ENCODE peak calls at places on chromosomes 4 and X, in eight cellular contexts. B is fibroblast of lung, V is lung microvascular endothelial cell, I is H9, H is mucosa of gallbladder, C is heart left ventricle, D is lower leg skin, M is GM23338. A is an unnamed sample.

GRCh38 chr4:75741027-75741426 is 16.6 kb downstream of the USO1 start:
- DNase-seq in H (no peak), V (no peak), D (no peak), M (no peak), B (no peak), C (no peak), I (no peak), A (no peak)

GRCh38 chr4:155950461-155950860 is 3.2 kb downstream of the CTSO start:
- DNase-seq in D (no peak), V (no peak), M (peak), H (no peak), I (no peak), B (no peak), C (no peak), A (no peak)

GRCh38 chrX:73524906-73525305 is 38.1 kb upstream of the CHIC1 start:
- DNase-seq in V (no peak), I (no peak), M (no peak), B (no peak), H (no peak), C (no peak), D (no peak), A (no peak)

GRCh38 chrX:41273638-41274037 is 60.3 kb upstream of the DDX3X start:
- DNase-seq in M (no peak), H (no peak), V (no peak), D (no peak), B (peak), I (no peak), C (no peak), A (no peak)

GRCh38 chr4:7941111-7942018 is 1.7 kb upstream of the AFAP1 start:
- DNase-seq in M (peak), C (no peak), H (no peak), V (no peak), I (peak), B (no peak), D (peak), A (no peak)

GRCh38 chrX:120147537-120147936 is 10.9 kb upstream of the RHOXF2 start:
- DNase-seq in B (no peak), D (no peak), I (no peak), M (no peak), H (no peak), C (no peak), V (no peak), A (no peak)

GRCh38 chr4:148299337-148299736 is 142.9 kb downstream of the NR3C2 start:
- DNase-seq in B (no peak), V (no peak), C (no peak), D (no peak), H (no peak), M (no peak), I (no peak), A (no peak)

GRCh38 chr4:94298725-94299252 is 43.8 kb downstream of the HPGDS start:
- DNase-seq in M (no peak), H (no peak), V (peak), D (no peak), I (no peak), C (no peak), B (no peak), A (no peak)

GRCh38 chrX:45811307-45811706 is 610.6 kb upstream of the DIPK2B start:
- DNase-seq in D (no peak), H (no peak), M (no peak), I (no peak), V (no peak), B (no peak), C (no peak), A (no peak)

GRCh38 chr4:150259861-150260567 is 181.8 kb downstream of the DCLK2 start:
- DNase-seq in I (no peak), C (peak), M (no peak), D (no peak), H (peak), B (no peak), V (no peak), A (no peak)

GRCh38 chr4:24912252-24913098 is at the start of gene CCDC149:
- DNase-seq in V (peak), B (peak), C (peak), H (peak), M (peak), D (peak), I (peak), A (peak)

GRCh38 chr4:93031431-93032098 is 727.8 kb downstream of the GRID2 start:
- DNase-seq in M (no peak), V (no peak), B (no peak), I (no peak), C (no peak), D (no peak), H (no peak), A (no peak)

GRCh38 chrX:44157858-44158257 is 184.7 kb upstream of the NDP start:
- DNase-seq in B (peak), M (no peak), V (no peak), H (no peak), D (no peak), I (no peak), C (no peak), A (no peak)

GRCh38 chr4:144701683-144702233 is 55.8 kb downstream of the HHIP start:
- DNase-seq in C (no peak), D (no peak), V (peak), I (no peak), M (no peak), B (peak), H (no peak), A (no peak)

GRCh38 chrX:53321943-53322497 is 40.6 kb upstream of the IQSEC2 start:
- DNase-seq in V (no peak), D (no peak), C (no peak), I (no peak), B (no peak), H (no peak), M (no peak), A (no peak)

GRCh38 chrX:85993539-85994197 is 53.7 kb downstream of the CHM start:
- DNase-seq in M (no peak), H (no peak), C (no peak), I (no peak), B (peak), D (no peak), V (no peak), A (no peak)

GRCh38 chrX:123732679-123733363 is at the start of gene THOC2:
- DNase-seq in H (peak), B (peak), C (peak), I (peak), M (peak), V (peak), D (peak), A (peak)

GRCh38 chr4:163175971-163176958 is 9.6 kb upstream of the NAF1 start:
- DNase-seq in V (no peak), B (no peak), D (no peak), H (no peak), I (no peak), M (no peak), C (no peak), A (no peak)

GRCh38 chrX:57481514-57481913 is 110.3 kb upstream of the ZXDB start:
- DNase-seq in H (no peak), M (no peak), V (no peak), C (no peak), B (no peak), I (no peak), D (no peak), A (no peak)

GRCh38 chrX:30495468-30495867 is 82.1 kb downstream of the TASL start:
- DNase-seq in V (no peak), D (no peak), C (no peak), I (no peak), H (no peak), B (no peak), M (no peak), A (no peak)

GRCh38 chrX:21166302-21166982 is 207.8 kb upstream of the CNKSR2 start:
- DNase-seq in C (no peak), M (peak), B (peak), I (no peak), D (no peak), H (no peak), V (no peak), A (no peak)

GRCh38 chr4:1460967-1461868 is 55.0 kb upstream of the NKX1-1 start:
- DNase-seq in I (no peak), B (no peak), V (no peak), M (no peak), D (peak), H (no peak), C (no peak), A (no peak)

GRCh38 chr4:115121351-115122043 is 8.1 kb upstream of the NDST4 start:
- DNase-seq in V (no peak), B (no peak), D (no peak), C (no peak), I (no peak), M (no peak), H (no peak), A (no peak)

GRCh38 chr4:90238141-90238540 is 110.9 kb downstream of the CCSER1 start:
- DNase-seq in V (no peak), I (no peak), M (no peak), C (no peak), D (no peak), B (no peak), H (no peak), A (no peak)

GRCh38 chr4:5783486-5783885 is 72.5 kb downstream of the EVC start:
- DNase-seq in B (no peak), M (no peak), D (peak), I (peak), C (no peak), V (no peak), H (no peak), A (no peak)

GRCh38 chrX:110944323-110944761 is 148.7 kb upstream of the CHRDL1 start:
- DNase-seq in B (peak), I (peak), H (no peak), V (no peak), C (no peak), D (peak), M (peak), A (no peak)

GRCh38 chr4:83282049-83282535 is 2.5 kb downstream of the COQ2 start:
- DNase-seq in I (no peak), M (peak), D (no peak), V (peak), C (no peak), H (peak), B (peak), A (peak)

GRCh38 chrX:150513564-150513963 is 54.9 kb upstream of the MTM1 start:
- DNase-seq in V (no peak), H (no peak), C (no peak), I (peak), B (no peak), D (no peak), M (peak), A (no peak)

GRCh38 chr4:54607067-54607466 is 50.7 kb upstream of the KIT start:
- DNase-seq in V (no peak), I (no peak), D (no peak), C (no peak), B (no peak), M (no peak), H (no peak), A (no peak)

GRCh38 chr4:76712564-76712963 is 185.4 kb downstream of the SOWAHB start:
- DNase-seq in C (no peak), I (no peak), H (no peak), M (no peak), B (no peak), D (no peak), V (no peak), A (no peak)

GRCh38 chr4:71473541-71474240 is 134.9 kb downstream of the SLC4A4 start:
- DNase-seq in M (no peak), V (no peak), C (no peak), H (no peak), I (no peak), B (peak), D (no peak), A (no peak)

GRCh38 chr4:183658362-183659028 is 490 bp downstream of the RWDD4 start:
- DNase-seq in D (no peak), V (peak), C (peak), I (peak), B (no peak), M (peak), H (no peak), A (peak)

GRCh38 chr4:138894688-138895087 is 120.9 kb upstream of the NOCT start:
- DNase-seq in B (no peak), M (no peak), I (no peak), D (no peak), C (no peak), H (no peak), V (no peak), A (no peak)

GRCh38 chr4:120921456-120922389 is 803 bp downstream of the PRDM5 start:
- DNase-seq in V (peak), B (peak), D (peak), I (peak), H (peak), M (peak), C (peak), A (peak)

GRCh38 chrX:153861147-153861546 is 24.8 kb downstream of the L1CAM start:
- DNase-seq in M (no peak), V (no peak), B (no peak), I (no peak), C (no peak), D (no peak), H (no peak), A (no peak)

GRCh38 chr4:149465941-149466340 is 349.7 kb downstream of the IQCM start:
- DNase-seq in I (no peak), B (peak), V (no peak), C (no peak), H (no peak), D (no peak), M (no peak), A (no peak)

GRCh38 chr4:109315818-109316217 is 13.4 kb upstream of the COL25A1 start:
- DNase-seq in H (no peak), B (no peak), I (no peak), D (no peak), V (no peak), M (peak), C (no peak), A (no peak)

GRCh38 chr4:95379633-95380032 is 169.1 kb downstream of the UNC5C start:
- DNase-seq in C (no peak), M (no peak), V (no peak), D (no peak), I (no peak), B (no peak), H (no peak), A (no peak)

GRCh38 chr4:186840771-186841301 is 117.2 kb upstream of the FAT1 start:
- DNase-seq in I (no peak), D (no peak), M (no peak), V (no peak), C (peak), B (no peak), H (no peak), A (no peak)

GRCh38 chr4:54998991-54999390 is 126.4 kb downstream of the KDR start:
- DNase-seq in B (peak), H (no peak), V (peak), D (no peak), C (no peak), I (no peak), M (peak), A (no peak)

A was measured in progenitor cell of endocrine pancreas.